ENCODE peak calls at places on chromosomes 11 and 22, in ten cellular contexts. One of them, this sample, is unnamed.

GRCh38 chr11:70501933-70502540 is 103.7 kb downstream of the CTTN start:
- DNase-seq in T-helper 2 cell: no peak
- DNase-seq in CD4-positive, alpha-beta T cell: no peak
- DNase-seq in H7: no peak
- DNase-seq in stimulated activated CD4-positive, alpha-beta T cell treated with anti-CD3 and anti-CD28 coated beads, TNF-alpha, amount 100 ng/mL, for 48 hours: no peak
- DNase-seq in stimulated activated CD8-positive, alpha-beta memory T cell treated with anti-CD3 and anti-CD28 coated beads, Interleukin-15, amount 100 ng/mL, for 48 hours: no peak
- DNase-seq in NCI-H1105 treated with DMSO at 0.1 percent for 48 hours: peak
- DNase-seq in A172: no peak
- DNase-seq in T-cell: no peak
- DNase-seq in T-helper 22 cell: no peak
- DNase-seq in this sample: no peak

GRCh38 chr11:66467034-66467659 is 442 bp downstream of the PELI3 start:
- DNase-seq in T-helper 2 cell: no peak
- DNase-seq in CD4-positive, alpha-beta T cell: no peak
- DNase-seq in H7: no peak
- DNase-seq in stimulated activated CD4-positive, alpha-beta T cell treated with anti-CD3 and anti-CD28 coated beads, TNF-alpha, amount 100 ng/mL, for 48 hours: no peak
- DNase-seq in stimulated activated CD8-positive, alpha-beta memory T cell treated with anti-CD3 and anti-CD28 coated beads, Interleukin-15, amount 100 ng/mL, for 48 hours: no peak
- DNase-seq in NCI-H1105 treated with DMSO at 0.1 percent for 48 hours: peak
- DNase-seq in A172: no peak
- DNase-seq in T-cell: no peak
- DNase-seq in T-helper 22 cell: no peak
- DNase-seq in this sample: peak

GRCh38 chr22:17896552-17896951 is 122.3 kb upstream of the BID start:
- DNase-seq in T-helper 2 cell: no peak
- DNase-seq in CD4-positive, alpha-beta T cell: no peak
- DNase-seq in H7: peak
- DNase-seq in stimulated activated CD4-positive, alpha-beta T cell treated with anti-CD3 and anti-CD28 coated beads, TNF-alpha, amount 100 ng/mL, for 48 hours: no peak
- DNase-seq in stimulated activated CD8-positive, alpha-beta memory T cell treated with anti-CD3 and anti-CD28 coated beads, Interleukin-15, amount 100 ng/mL, for 48 hours: no peak
- DNase-seq in NCI-H1105 treated with DMSO at 0.1 percent for 48 hours: no peak
- DNase-seq in A172: no peak
- DNase-seq in T-cell: no peak
- DNase-seq in T-helper 22 cell: no peak
- DNase-seq in this sample: peak

GRCh38 chr11:111303476-111303875 is 5.1 kb downstream of the POU2AF3 start:
- DNase-seq in T-helper 2 cell: no peak
- DNase-seq in CD4-positive, alpha-beta T cell: no peak
- DNase-seq in H7: no peak
- DNase-seq in stimulated activated CD4-positive, alpha-beta T cell treated with anti-CD3 and anti-CD28 coated beads, TNF-alpha, amount 100 ng/mL, for 48 hours: no peak
- DNase-seq in stimulated activated CD8-positive, alpha-beta memory T cell treated with anti-CD3 and anti-CD28 coated beads, Interleukin-15, amount 100 ng/mL, for 48 hours: no peak
- DNase-seq in NCI-H1105 treated with DMSO at 0.1 percent for 48 hours: peak
- DNase-seq in A172: no peak
- DNase-seq in T-cell: no peak
- DNase-seq in T-helper 22 cell: no peak
- DNase-seq in this sample: no peak

GRCh38 chr11:33296695-33297094 is 39.5 kb downstream of the HIPK3 start:
- DNase-seq in T-helper 2 cell: no peak
- DNase-seq in CD4-positive, alpha-beta T cell: no peak
- DNase-seq in H7: no peak
- DNase-seq in stimulated activated CD4-positive, alpha-beta T cell treated with anti-CD3 and anti-CD28 coated beads, TNF-alpha, amount 100 ng/mL, for 48 hours: no peak
- DNase-seq in stimulated activated CD8-positive, alpha-beta memory T cell treated with anti-CD3 and anti-CD28 coated beads, Interleukin-15, amount 100 ng/mL, for 48 hours: no peak
- DNase-seq in NCI-H1105 treated with DMSO at 0.1 percent for 48 hours: no peak
- DNase-seq in A172: no peak
- DNase-seq in T-cell: no peak
- DNase-seq in T-helper 22 cell: no peak
- DNase-seq in this sample: no peak

GRCh38 chr22:37283393-37283937 is 1.2 kb downstream of the CYTH4 start:
- DNase-seq in T-helper 2 cell: peak
- DNase-seq in CD4-positive, alpha-beta T cell: peak
- DNase-seq in H7: peak
- DNase-seq in stimulated activated CD4-positive, alpha-beta T cell treated with anti-CD3 and anti-CD28 coated beads, TNF-alpha, amount 100 ng/mL, for 48 hours: no peak
- DNase-seq in stimulated activated CD8-positive, alpha-beta memory T cell treated with anti-CD3 and anti-CD28 coated beads, Interleukin-15, amount 100 ng/mL, for 48 hours: no peak
- DNase-seq in NCI-H1105 treated with DMSO at 0.1 percent for 48 hours: no peak
- DNase-seq in A172: no peak
- DNase-seq in T-cell: peak
- DNase-seq in T-helper 22 cell: peak
- DNase-seq in this sample: no peak

GRCh38 chr11:433111-433510 is 8.7 kb downstream of the ANO9 start:
- DNase-seq in T-helper 2 cell: no peak
- DNase-seq in CD4-positive, alpha-beta T cell: no peak
- DNase-seq in H7: no peak
- DNase-seq in stimulated activated CD4-positive, alpha-beta T cell treated with anti-CD3 and anti-CD28 coated beads, TNF-alpha, amount 100 ng/mL, for 48 hours: no peak
- DNase-seq in stimulated activated CD8-positive, alpha-beta memory T cell treated with anti-CD3 and anti-CD28 coated beads, Interleukin-15, amount 100 ng/mL, for 48 hours: no peak
- DNase-seq in NCI-H1105 treated with DMSO at 0.1 percent for 48 hours: no peak
- DNase-seq in A172: no peak
- DNase-seq in T-cell: no peak
- DNase-seq in T-helper 22 cell: no peak
- DNase-seq in this sample: no peak

GRCh38 chr11:110935018-110935640 is 222.9 kb upstream of the ARHGAP20 start:
- DNase-seq in T-helper 2 cell: no peak
- DNase-seq in CD4-positive, alpha-beta T cell: no peak
- DNase-seq in H7: no peak
- DNase-seq in stimulated activated CD4-positive, alpha-beta T cell treated with anti-CD3 and anti-CD28 coated beads, TNF-alpha, amount 100 ng/mL, for 48 hours: no peak
- DNase-seq in stimulated activated CD8-positive, alpha-beta memory T cell treated with anti-CD3 and anti-CD28 coated beads, Interleukin-15, amount 100 ng/mL, for 48 hours: no peak
- DNase-seq in NCI-H1105 treated with DMSO at 0.1 percent for 48 hours: no peak
- DNase-seq in A172: no peak
- DNase-seq in T-cell: no peak
- DNase-seq in T-helper 22 cell: no peak
- DNase-seq in this sample: no peak

GRCh38 chr11:5366856-5367255 is 15.5 kb downstream of the OR51B6 start:
- DNase-seq in T-helper 2 cell: no peak
- DNase-seq in CD4-positive, alpha-beta T cell: no peak
- DNase-seq in H7: no peak
- DNase-seq in stimulated activated CD4-positive, alpha-beta T cell treated with anti-CD3 and anti-CD28 coated beads, TNF-alpha, amount 100 ng/mL, for 48 hours: no peak
- DNase-seq in stimulated activated CD8-positive, alpha-beta memory T cell treated with anti-CD3 and anti-CD28 coated beads, Interleukin-15, amount 100 ng/mL, for 48 hours: no peak
- DNase-seq in NCI-H1105 treated with DMSO at 0.1 percent for 48 hours: no peak
- DNase-seq in A172: peak
- DNase-seq in T-cell: no peak
- DNase-seq in T-helper 22 cell: no peak
- DNase-seq in this sample: no peak

GRCh38 chr11:353315-353857 is 15.9 kb upstream of the B4GALNT4 start:
- DNase-seq in T-helper 2 cell: no peak
- DNase-seq in CD4-positive, alpha-beta T cell: no peak
- DNase-seq in H7: peak
- DNase-seq in stimulated activated CD4-positive, alpha-beta T cell treated with anti-CD3 and anti-CD28 coated beads, TNF-alpha, amount 100 ng/mL, for 48 hours: no peak
- DNase-seq in stimulated activated CD8-positive, alpha-beta memory T cell treated with anti-CD3 and anti-CD28 coated beads, Interleukin-15, amount 100 ng/mL, for 48 hours: no peak
- DNase-seq in NCI-H1105 treated with DMSO at 0.1 percent for 48 hours: no peak
- DNase-seq in A172: no peak
- DNase-seq in T-cell: no peak
- DNase-seq in T-helper 22 cell: no peak
- DNase-seq in this sample: peak

GRCh38 chr11:124597661-124598060 is 13.6 kb upstream of the PANX3 start:
- DNase-seq in T-helper 2 cell: no peak
- DNase-seq in CD4-positive, alpha-beta T cell: no peak
- DNase-seq in H7: no peak
- DNase-seq in stimulated activated CD4-positive, alpha-beta T cell treated with anti-CD3 and anti-CD28 coated beads, TNF-alpha, amount 100 ng/mL, for 48 hours: no peak
- DNase-seq in stimulated activated CD8-positive, alpha-beta memory T cell treated with anti-CD3 and anti-CD28 coated beads, Interleukin-15, amount 100 ng/mL, for 48 hours: no peak
- DNase-seq in NCI-H1105 treated with DMSO at 0.1 percent for 48 hours: no peak
- DNase-seq in A172: no peak
- DNase-seq in T-cell: no peak
- DNase-seq in T-helper 22 cell: no peak
- DNase-seq in this sample: no peak

GRCh38 chr11:76237041-76237649 is 30.8 kb upstream of the WNT11 start:
- DNase-seq in T-helper 2 cell: no peak
- DNase-seq in CD4-positive, alpha-beta T cell: no peak
- DNase-seq in H7: no peak
- DNase-seq in stimulated activated CD4-positive, alpha-beta T cell treated with anti-CD3 and anti-CD28 coated beads, TNF-alpha, amount 100 ng/mL, for 48 hours: no peak
- DNase-seq in stimulated activated CD8-positive, alpha-beta memory T cell treated with anti-CD3 and anti-CD28 coated beads, Interleukin-15, amount 100 ng/mL, for 48 hours: no peak
- DNase-seq in NCI-H1105 treated with DMSO at 0.1 percent for 48 hours: no peak
- DNase-seq in A172: no peak
- DNase-seq in T-cell: no peak
- DNase-seq in T-helper 22 cell: no peak
- DNase-seq in this sample: no peak

GRCh38 chr11:133174013-133174412 is 358.3 kb downstream of the OPCML start:
- DNase-seq in T-helper 2 cell: no peak
- DNase-seq in CD4-positive, alpha-beta T cell: no peak
- DNase-seq in H7: no peak
- DNase-seq in stimulated activated CD4-positive, alpha-beta T cell treated with anti-CD3 and anti-CD28 coated beads, TNF-alpha, amount 100 ng/mL, for 48 hours: no peak
- DNase-seq in stimulated activated CD8-positive, alpha-beta memory T cell treated with anti-CD3 and anti-CD28 coated beads, Interleukin-15, amount 100 ng/mL, for 48 hours: no peak
- DNase-seq in NCI-H1105 treated with DMSO at 0.1 percent for 48 hours: no peak
- DNase-seq in A172: no peak
- DNase-seq in T-cell: no peak
- DNase-seq in T-helper 22 cell: no peak
- DNase-seq in this sample: no peak

GRCh38 chr11:101860694-101861371 is 54.0 kb upstream of the CEP126 start:
- DNase-seq in T-helper 2 cell: no peak
- DNase-seq in CD4-positive, alpha-beta T cell: peak
- DNase-seq in H7: peak
- DNase-seq in stimulated activated CD4-positive, alpha-beta T cell treated with anti-CD3 and anti-CD28 coated beads, TNF-alpha, amount 100 ng/mL, for 48 hours: peak
- DNase-seq in stimulated activated CD8-positive, alpha-beta memory T cell treated with anti-CD3 and anti-CD28 coated beads, Interleukin-15, amount 100 ng/mL, for 48 hours: peak
- DNase-seq in NCI-H1105 treated with DMSO at 0.1 percent for 48 hours: peak
- DNase-seq in A172: peak
- DNase-seq in T-cell: no peak
- DNase-seq in T-helper 22 cell: no peak
- DNase-seq in this sample: peak

GRCh38 chr11:95322546-95322945 is 91.5 kb upstream of the SESN3 start:
- DNase-seq in T-helper 2 cell: no peak
- DNase-seq in CD4-positive, alpha-beta T cell: no peak
- DNase-seq in H7: no peak
- DNase-seq in stimulated activated CD4-positive, alpha-beta T cell treated with anti-CD3 and anti-CD28 coated beads, TNF-alpha, amount 100 ng/mL, for 48 hours: no peak
- DNase-seq in stimulated activated CD8-positive, alpha-beta memory T cell treated with anti-CD3 and anti-CD28 coated beads, Interleukin-15, amount 100 ng/mL, for 48 hours: no peak
- DNase-seq in NCI-H1105 treated with DMSO at 0.1 percent for 48 hours: no peak
- DNase-seq in A172: no peak
- DNase-seq in T-cell: no peak
- DNase-seq in T-helper 22 cell: no peak
- DNase-seq in this sample: no peak

GRCh38 chr11:17138562-17138961 is 61.1 kb upstream of the RPS13 start:
- DNase-seq in T-helper 2 cell: no peak
- DNase-seq in CD4-positive, alpha-beta T cell: no peak
- DNase-seq in H7: no peak
- DNase-seq in stimulated activated CD4-positive, alpha-beta T cell treated with anti-CD3 and anti-CD28 coated beads, TNF-alpha, amount 100 ng/mL, for 48 hours: no peak
- DNase-seq in stimulated activated CD8-positive, alpha-beta memory T cell treated with anti-CD3 and anti-CD28 coated beads, Interleukin-15, amount 100 ng/mL, for 48 hours: no peak
- DNase-seq in NCI-H1105 treated with DMSO at 0.1 percent for 48 hours: no peak
- DNase-seq in A172: no peak
- DNase-seq in T-cell: no peak
- DNase-seq in T-helper 22 cell: no peak
- DNase-seq in this sample: no peak

GRCh38 chr11:69259072-69259471 is 34.9 kb upstream of the MYEOV start:
- DNase-seq in T-helper 2 cell: no peak
- DNase-seq in CD4-positive, alpha-beta T cell: no peak
- DNase-seq in H7: no peak
- DNase-seq in stimulated activated CD4-positive, alpha-beta T cell treated with anti-CD3 and anti-CD28 coated beads, TNF-alpha, amount 100 ng/mL, for 48 hours: no peak
- DNase-seq in stimulated activated CD8-positive, alpha-beta memory T cell treated with anti-CD3 and anti-CD28 coated beads, Interleukin-15, amount 100 ng/mL, for 48 hours: no peak
- DNase-seq in NCI-H1105 treated with DMSO at 0.1 percent for 48 hours: no peak
- DNase-seq in A172: peak
- DNase-seq in T-cell: no peak
- DNase-seq in T-helper 22 cell: no peak
- DNase-seq in this sample: no peak

GRCh38 chr11:113534625-113535024 is 59.4 kb upstream of the DRD2 start:
- DNase-seq in T-helper 2 cell: no peak
- DNase-seq in CD4-positive, alpha-beta T cell: no peak
- DNase-seq in H7: no peak
- DNase-seq in stimulated activated CD4-positive, alpha-beta T cell treated with anti-CD3 and anti-CD28 coated beads, TNF-alpha, amount 100 ng/mL, for 48 hours: no peak
- DNase-seq in stimulated activated CD8-positive, alpha-beta memory T cell treated with anti-CD3 and anti-CD28 coated beads, Interleukin-15, amount 100 ng/mL, for 48 hours: no peak
- DNase-seq in NCI-H1105 treated with DMSO at 0.1 percent for 48 hours: no peak
- DNase-seq in A172: no peak
- DNase-seq in T-cell: no peak
- DNase-seq in T-helper 22 cell: no peak
- DNase-seq in this sample: no peak

GRCh38 chr11:14423633-14424032 is 64.7 kb upstream of the RRAS2 start:
- DNase-seq in T-helper 2 cell: no peak
- DNase-seq in CD4-positive, alpha-beta T cell: no peak
- DNase-seq in H7: no peak
- DNase-seq in stimulated activated CD4-positive, alpha-beta T cell treated with anti-CD3 and anti-CD28 coated beads, TNF-alpha, amount 100 ng/mL, for 48 hours: no peak
- DNase-seq in stimulated activated CD8-positive, alpha-beta memory T cell treated with anti-CD3 and anti-CD28 coated beads, Interleukin-15, amount 100 ng/mL, for 48 hours: no peak
- DNase-seq in NCI-H1105 treated with DMSO at 0.1 percent for 48 hours: no peak
- DNase-seq in A172: peak
- DNase-seq in T-cell: no peak
- DNase-seq in T-helper 22 cell: no peak
- DNase-seq in this sample: no peak

GRCh38 chr11:87306260-87306861 is 268.6 kb downstream of the TMEM135 start:
- DNase-seq in T-helper 2 cell: no peak
- DNase-seq in CD4-positive, alpha-beta T cell: no peak
- DNase-seq in H7: no peak
- DNase-seq in stimulated activated CD4-positive, alpha-beta T cell treated with anti-CD3 and anti-CD28 coated beads, TNF-alpha, amount 100 ng/mL, for 48 hours: no peak
- DNase-seq in stimulated activated CD8-positive, alpha-beta memory T cell treated with anti-CD3 and anti-CD28 coated beads, Interleukin-15, amount 100 ng/mL, for 48 hours: no peak
- DNase-seq in NCI-H1105 treated with DMSO at 0.1 percent for 48 hours: no peak
- DNase-seq in A172: no peak
- DNase-seq in T-cell: no peak
- DNase-seq in T-helper 22 cell: no peak
- DNase-seq in this sample: no peak

GRCh38 chr22:50102946-50103345 is 13.1 kb downstream of the MOV10L1 start:
- DNase-seq in T-helper 2 cell: no peak
- DNase-seq in CD4-positive, alpha-beta T cell: no peak
- DNase-seq in H7: peak
- DNase-seq in stimulated activated CD4-positive, alpha-beta T cell treated with anti-CD3 and anti-CD28 coated beads, TNF-alpha, amount 100 ng/mL, for 48 hours: no peak
- DNase-seq in stimulated activated CD8-positive, alpha-beta memory T cell treated with anti-CD3 and anti-CD28 coated beads, Interleukin-15, amount 100 ng/mL, for 48 hours: no peak
- DNase-seq in NCI-H1105 treated with DMSO at 0.1 percent for 48 hours: peak
- DNase-seq in A172: no peak
- DNase-seq in T-cell: no peak
- DNase-seq in T-helper 22 cell: no peak
- DNase-seq in this sample: no peak

GRCh38 chr11:95262994-95263764 is 32.2 kb upstream of the SESN3 start:
- DNase-seq in T-helper 2 cell: no peak
- DNase-seq in CD4-positive, alpha-beta T cell: no peak
- DNase-seq in H7: no peak
- DNase-seq in stimulated activated CD4-positive, alpha-beta T cell treated with anti-CD3 and anti-CD28 coated beads, TNF-alpha, amount 100 ng/mL, for 48 hours: no peak
- DNase-seq in stimulated activated CD8-positive, alpha-beta memory T cell treated with anti-CD3 and anti-CD28 coated beads, Interleukin-15, amount 100 ng/mL, for 48 hours: no peak
- DNase-seq in NCI-H1105 treated with DMSO at 0.1 percent for 48 hours: no peak
- DNase-seq in A172: no peak
- DNase-seq in T-cell: no peak
- DNase-seq in T-helper 22 cell: no peak
- DNase-seq in this sample: no peak

GRCh38 chr11:111378773-111379499 is at the start of gene POU2AF1:
- DNase-seq in T-helper 2 cell: peak
- DNase-seq in CD4-positive, alpha-beta T cell: peak
- DNase-seq in H7: peak
- DNase-seq in stimulated activated CD4-positive, alpha-beta T cell treated with anti-CD3 and anti-CD28 coated beads, TNF-alpha, amount 100 ng/mL, for 48 hours: peak
- DNase-seq in stimulated activated CD8-positive, alpha-beta memory T cell treated with anti-CD3 and anti-CD28 coated beads, Interleukin-15, amount 100 ng/mL, for 48 hours: peak
- DNase-seq in NCI-H1105 treated with DMSO at 0.1 percent for 48 hours: no peak
- DNase-seq in A172: no peak
- DNase-seq in T-cell: peak
- DNase-seq in T-helper 22 cell: peak
- DNase-seq in this sample: peak

GRCh38 chr11:120334894-120335462 is 1.2 kb upstream of the ARHGEF12 start:
- DNase-seq in T-helper 2 cell: peak
- DNase-seq in CD4-positive, alpha-beta T cell: peak
- DNase-seq in H7: peak
- DNase-seq in stimulated activated CD4-positive, alpha-beta T cell treated with anti-CD3 and anti-CD28 coated beads, TNF-alpha, amount 100 ng/mL, for 48 hours: peak
- DNase-seq in stimulated activated CD8-positive, alpha-beta memory T cell treated with anti-CD3 and anti-CD28 coated beads, Interleukin-15, amount 100 ng/mL, for 48 hours: no peak
- DNase-seq in NCI-H1105 treated with DMSO at 0.1 percent for 48 hours: peak
- DNase-seq in A172: peak
- DNase-seq in T-cell: no peak
- DNase-seq in T-helper 22 cell: peak
- DNase-seq in this sample: peak

GRCh38 chr22:50089231-50090140 is at the start of gene MOV10L1:
- DNase-seq in T-helper 2 cell: no peak
- DNase-seq in CD4-positive, alpha-beta T cell: no peak
- DNase-seq in H7: peak
- DNase-seq in stimulated activated CD4-positive, alpha-beta T cell treated with anti-CD3 and anti-CD28 coated beads, TNF-alpha, amount 100 ng/mL, for 48 hours: no peak
- DNase-seq in stimulated activated CD8-positive, alpha-beta memory T cell treated with anti-CD3 and anti-CD28 coated beads, Interleukin-15, amount 100 ng/mL, for 48 hours: no peak
- DNase-seq in NCI-H1105 treated with DMSO at 0.1 percent for 48 hours: no peak
- DNase-seq in A172: no peak
- DNase-seq in T-cell: no peak
- DNase-seq in T-helper 22 cell: no peak
- DNase-seq in this sample: no peak

GRCh38 chr11:69880803-69881445 is 61.7 kb upstream of the FGF3 start:
- DNase-seq in T-helper 2 cell: no peak
- DNase-seq in CD4-positive, alpha-beta T cell: no peak
- DNase-seq in H7: no peak
- DNase-seq in stimulated activated CD4-positive, alpha-beta T cell treated with anti-CD3 and anti-CD28 coated beads, TNF-alpha, amount 100 ng/mL, for 48 hours: no peak
- DNase-seq in stimulated activated CD8-positive, alpha-beta memory T cell treated with anti-CD3 and anti-CD28 coated beads, Interleukin-15, amount 100 ng/mL, for 48 hours: no peak
- DNase-seq in NCI-H1105 treated with DMSO at 0.1 percent for 48 hours: no peak
- DNase-seq in A172: no peak
- DNase-seq in T-cell: no peak
- DNase-seq in T-helper 22 cell: no peak
- DNase-seq in this sample: no peak

GRCh38 chr11:13486926-13487660 is 8.7 kb downstream of the PTH start:
- DNase-seq in T-helper 2 cell: peak
- DNase-seq in CD4-positive, alpha-beta T cell: peak
- DNase-seq in H7: peak
- DNase-seq in stimulated activated CD4-positive, alpha-beta T cell treated with anti-CD3 and anti-CD28 coated beads, TNF-alpha, amount 100 ng/mL, for 48 hours: peak
- DNase-seq in stimulated activated CD8-positive, alpha-beta memory T cell treated with anti-CD3 and anti-CD28 coated beads, Interleukin-15, amount 100 ng/mL, for 48 hours: peak
- DNase-seq in NCI-H1105 treated with DMSO at 0.1 percent for 48 hours: no peak
- DNase-seq in A172: no peak
- DNase-seq in T-cell: peak
- DNase-seq in T-helper 22 cell: peak
- DNase-seq in this sample: no peak

GRCh38 chr11:75583710-75584658 is 21.9 kb downstream of the SERPINH1 start:
- DNase-seq in T-helper 2 cell: no peak
- DNase-seq in CD4-positive, alpha-beta T cell: no peak
- DNase-seq in H7: peak
- DNase-seq in stimulated activated CD4-positive, alpha-beta T cell treated with anti-CD3 and anti-CD28 coated beads, TNF-alpha, amount 100 ng/mL, for 48 hours: no peak
- DNase-seq in stimulated activated CD8-positive, alpha-beta memory T cell treated with anti-CD3 and anti-CD28 coated beads, Interleukin-15, amount 100 ng/mL, for 48 hours: no peak
- DNase-seq in NCI-H1105 treated with DMSO at 0.1 percent for 48 hours: peak
- DNase-seq in A172: peak
- DNase-seq in T-cell: no peak
- DNase-seq in T-helper 22 cell: no peak
- DNase-seq in this sample: peak

This sample was measured in cerebellar cortex.